ENCODE peak calls at places on chromosome X, in five cellular contexts. A, O, I, W and V are unnamed samples.

GRCh38 chrX:131783555-131784338 is 239.4 kb upstream of the STK26 start:
- DNase-seq in A (peak; percentile 52), O (no peak), I (no peak), W (no peak), V (no peak)

GRCh38 chrX:254630-255215 is 26.5 kb upstream of the PLCXD1 start:
- DNase-seq in A (no peak), O (no peak), I (peak; percentile 50), W (no peak), V (no peak)

GRCh38 chrX:153733651-153734240 is 9.1 kb downstream of the ABCD1 start:
- DNase-seq in A (no peak), O (no peak), I (no peak), W (no peak), V (no peak)

GRCh38 chrX:31524182-31524581 is 452.3 kb upstream of the FTHL17 start:
- DNase-seq in A (no peak), O (no peak), I (no peak), W (no peak), V (no peak)

GRCh38 chrX:1093112-1093511 is 119.3 kb downstream of the CRLF2 start:
- DNase-seq in A (peak; percentile 3), O (no peak), I (no peak), W (no peak), V (no peak)

GRCh38 chrX:154419688-154420401 is 8.5 kb downstream of the TAFAZZIN start:
- DNase-seq in A (no peak), O (no peak), I (no peak), W (no peak), V (no peak)

GRCh38 chrX:126820700-126821420 is 1.3 kb downstream of the PRR32 start:
- DNase-seq in A (no peak), O (no peak), I (no peak), W (no peak), V (no peak)

GRCh38 chrX:108415146-108415545 is 23.1 kb downstream of the COL4A6 start:
- DNase-seq in A (no peak), O (no peak), I (no peak), W (no peak), V (no peak)

GRCh38 chrX:111470681-111471403 is 40.6 kb upstream of the SERTM2 start:
- DNase-seq in A (no peak), O (no peak), I (no peak), W (no peak), V (no peak)

GRCh38 chrX:69297521-69297920 is 132.3 kb upstream of the PJA1 start:
- DNase-seq in A (no peak), O (no peak), I (no peak), W (no peak), V (no peak)

GRCh38 chrX:136528645-136529315 is 3.2 kb upstream of the VGLL1 start:
- DNase-seq in A (no peak), O (no peak), I (no peak), W (no peak), V (no peak)

GRCh38 chrX:56764975-56765791 is 36.1 kb downstream of the NBDY start:
- DNase-seq in A (no peak), O (no peak), I (no peak), W (no peak), V (no peak)

GRCh38 chrX:154541896-154542722 is 4.5 kb downstream of the G6PD start:
- DNase-seq in A (no peak), O (no peak), I (peak; percentile 73), W (no peak), V (peak; percentile 46)

GRCh38 chrX:147476008-147476407 is 435.7 kb upstream of the FMR1 start:
- DNase-seq in A (no peak), O (no peak), I (no peak), W (peak; percentile 6), V (no peak)

GRCh38 chrX:68892134-68892533 is 63.3 kb downstream of the EFNB1 start:
- DNase-seq in A (no peak), O (no peak), I (no peak), W (no peak), V (no peak)

GRCh38 chrX:11575332-11575731 is 90.4 kb downstream of the ARHGAP6 start:
- DNase-seq in A (no peak), O (no peak), I (no peak), W (no peak), V (no peak)